ENCODE peak calls at places on chromosomes 11 and 22, in seven cellular contexts. One of them, this sample, is unnamed.

GRCh38 chr22:24325105-24325757 is 54.6 kb downstream of the SPECC1L start:
- DNase-seq in EH: peak; percentile 98
- DNase-seq in NCI-H774: peak; percentile 18
- DNase-seq in cardiac fibroblast: peak; percentile 92
- DNase-seq in stimulated activated CD8-positive, alpha-beta memory T cell treated with anti-CD3 and anti-CD28 coated beads, Interleukin-2, amount 100 ng/mL, for 1 hour: no peak
- DNase-seq in HFFc6: peak; percentile 97
- DNase-seq in HTR-8/SVneo: peak; percentile 59
- DNase-seq in this sample: peak; percentile 79

GRCh38 chr11:77063861-77064260 is 2.9 kb upstream of the CAPN5 start:
- DNase-seq in NCI-H774: no peak
- DNase-seq in HTR-8/SVneo: no peak
- DNase-seq in cardiac fibroblast: no peak
- DNase-seq in HFFc6: no peak
- DNase-seq in stimulated activated CD8-positive, alpha-beta memory T cell treated with anti-CD3 and anti-CD28 coated beads, Interleukin-2, amount 100 ng/mL, for 1 hour: no peak
- DNase-seq in EH: no peak
- DNase-seq in this sample: no peak

GRCh38 chr22:29702931-29703594 is 16.7 kb upstream of the CABP7 start:
- DNase-seq in stimulated activated CD8-positive, alpha-beta memory T cell treated with anti-CD3 and anti-CD28 coated beads, Interleukin-2, amount 100 ng/mL, for 1 hour: no peak
- DNase-seq in EH: no peak
- DNase-seq in HTR-8/SVneo: no peak
- DNase-seq in NCI-H774: no peak
- DNase-seq in cardiac fibroblast: no peak
- DNase-seq in HFFc6: no peak
- DNase-seq in this sample: no peak

GRCh38 chr11:11842426-11843008 is 745 bp downstream of the USP47 start:
- DNase-seq in stimulated activated CD8-positive, alpha-beta memory T cell treated with anti-CD3 and anti-CD28 coated beads, Interleukin-2, amount 100 ng/mL, for 1 hour: peak; percentile 17
- DNase-seq in NCI-H774: peak; percentile 28
- DNase-seq in HTR-8/SVneo: peak; percentile 57
- DNase-seq in EH: peak; percentile 86
- DNase-seq in cardiac fibroblast: peak; percentile 88
- DNase-seq in HFFc6: peak; percentile 75
- DNase-seq in this sample: peak; percentile 82

GRCh38 chr11:75032550-75032935 is 43.8 kb downstream of the NEU3 start:
- DNase-seq in cardiac fibroblast: no peak
- DNase-seq in EH: no peak
- DNase-seq in stimulated activated CD8-positive, alpha-beta memory T cell treated with anti-CD3 and anti-CD28 coated beads, Interleukin-2, amount 100 ng/mL, for 1 hour: no peak
- DNase-seq in HFFc6: no peak
- DNase-seq in NCI-H774: no peak
- DNase-seq in HTR-8/SVneo: no peak
- DNase-seq in this sample: no peak

GRCh38 chr11:85736121-85736520 is 50.1 kb upstream of the CCDC89 start:
- DNase-seq in stimulated activated CD8-positive, alpha-beta memory T cell treated with anti-CD3 and anti-CD28 coated beads, Interleukin-2, amount 100 ng/mL, for 1 hour: no peak
- DNase-seq in NCI-H774: no peak
- DNase-seq in HTR-8/SVneo: no peak
- DNase-seq in HFFc6: no peak
- DNase-seq in EH: no peak
- DNase-seq in cardiac fibroblast: no peak
- DNase-seq in this sample: no peak

GRCh38 chr11:47148903-47149535 is 27.7 kb downstream of the ARFGAP2 start:
- DNase-seq in stimulated activated CD8-positive, alpha-beta memory T cell treated with anti-CD3 and anti-CD28 coated beads, Interleukin-2, amount 100 ng/mL, for 1 hour: no peak
- DNase-seq in HFFc6: no peak
- DNase-seq in cardiac fibroblast: no peak
- DNase-seq in HTR-8/SVneo: no peak
- DNase-seq in EH: peak; percentile 56
- DNase-seq in NCI-H774: no peak
- DNase-seq in this sample: no peak

GRCh38 chr11:95700471-95700817 is 89.1 kb downstream of the FAM76B start:
- DNase-seq in stimulated activated CD8-positive, alpha-beta memory T cell treated with anti-CD3 and anti-CD28 coated beads, Interleukin-2, amount 100 ng/mL, for 1 hour: no peak
- DNase-seq in cardiac fibroblast: no peak
- DNase-seq in HFFc6: no peak
- DNase-seq in NCI-H774: no peak
- DNase-seq in EH: no peak
- DNase-seq in HTR-8/SVneo: no peak
- DNase-seq in this sample: no peak

GRCh38 chr11:130737041-130737830 is 179.0 kb downstream of the SNX19 start:
- DNase-seq in HTR-8/SVneo: no peak
- DNase-seq in stimulated activated CD8-positive, alpha-beta memory T cell treated with anti-CD3 and anti-CD28 coated beads, Interleukin-2, amount 100 ng/mL, for 1 hour: no peak
- DNase-seq in HFFc6: no peak
- DNase-seq in NCI-H774: no peak
- DNase-seq in cardiac fibroblast: peak; percentile 31
- DNase-seq in EH: peak; percentile 52
- DNase-seq in this sample: no peak

GRCh38 chr22:26783886-26784285 is 126.5 kb downstream of the MIAT start:
- DNase-seq in HFFc6: no peak
- DNase-seq in EH: no peak
- DNase-seq in HTR-8/SVneo: no peak
- DNase-seq in NCI-H774: no peak
- DNase-seq in stimulated activated CD8-positive, alpha-beta memory T cell treated with anti-CD3 and anti-CD28 coated beads, Interleukin-2, amount 100 ng/mL, for 1 hour: no peak
- DNase-seq in cardiac fibroblast: no peak
- DNase-seq in this sample: no peak

GRCh38 chr22:46057762-46058420 is 80.9 kb upstream of the WNT7B start:
- DNase-seq in EH: peak; percentile 85
- DNase-seq in cardiac fibroblast: peak; percentile 81
- DNase-seq in stimulated activated CD8-positive, alpha-beta memory T cell treated with anti-CD3 and anti-CD28 coated beads, Interleukin-2, amount 100 ng/mL, for 1 hour: no peak
- DNase-seq in HFFc6: peak; percentile 68
- DNase-seq in NCI-H774: no peak
- DNase-seq in HTR-8/SVneo: no peak
- DNase-seq in this sample: no peak

GRCh38 chr11:117607449-117607848 is 189.6 kb downstream of the DSCAML1 start:
- DNase-seq in HTR-8/SVneo: no peak
- DNase-seq in HFFc6: no peak
- DNase-seq in NCI-H774: no peak
- DNase-seq in cardiac fibroblast: no peak
- DNase-seq in EH: no peak
- DNase-seq in stimulated activated CD8-positive, alpha-beta memory T cell treated with anti-CD3 and anti-CD28 coated beads, Interleukin-2, amount 100 ng/mL, for 1 hour: no peak
- DNase-seq in this sample: no peak

GRCh38 chr11:76577199-76577920 is 93.2 kb downstream of the LRRC32 start:
- DNase-seq in NCI-H774: no peak
- DNase-seq in HFFc6: peak; percentile 88
- DNase-seq in cardiac fibroblast: peak; percentile 80
- DNase-seq in HTR-8/SVneo: peak; percentile 95
- DNase-seq in stimulated activated CD8-positive, alpha-beta memory T cell treated with anti-CD3 and anti-CD28 coated beads, Interleukin-2, amount 100 ng/mL, for 1 hour: no peak
- DNase-seq in EH: peak; percentile 93
- DNase-seq in this sample: peak; percentile 18

GRCh38 chr11:133927690-133928627 is 28.8 kb downstream of the IGSF9B start:
- DNase-seq in HTR-8/SVneo: peak; percentile 78
- DNase-seq in EH: peak; percentile 65
- DNase-seq in cardiac fibroblast: peak; percentile 53
- DNase-seq in HFFc6: peak; percentile 54
- DNase-seq in stimulated activated CD8-positive, alpha-beta memory T cell treated with anti-CD3 and anti-CD28 coated beads, Interleukin-2, amount 100 ng/mL, for 1 hour: peak; percentile 27
- DNase-seq in NCI-H774: peak; percentile 81
- DNase-seq in this sample: no peak

GRCh38 chr22:18057568-18058209 is 20.1 kb upstream of the PEX26 start:
- DNase-seq in cardiac fibroblast: peak; percentile 99
- DNase-seq in HFFc6: peak; percentile 94
- DNase-seq in HTR-8/SVneo: peak; percentile 61
- DNase-seq in EH: peak; percentile 97
- DNase-seq in NCI-H774: no peak
- DNase-seq in stimulated activated CD8-positive, alpha-beta memory T cell treated with anti-CD3 and anti-CD28 coated beads, Interleukin-2, amount 100 ng/mL, for 1 hour: no peak
- DNase-seq in this sample: peak; percentile 97

This sample was measured in fibroblast of the conjunctiva.